ENCODE peak calls at places on chromosome 1, in seven cellular contexts. One of them, this sample, is unnamed.

GRCh38 chr1:64934115-64934880 is 32.1 kb downstream of the JAK1 start:
- DNase-seq in A549: peak; percentile 68
- DNase-seq in EL: peak; percentile 87
- DNase-seq in activated T-helper 1 cell treated with Interleukin-2 at 50 U/mL for 16 hours: no peak
- DNase-seq in HTR-8/SVneo: peak; percentile 33
- DNase-seq in activated CD4-positive, alpha-beta T cell treated with anti-CD3 and anti-CD28 coated beads, Interleukin-2, amount 10 ng/mL, durations not matched to agents 24 days and 14 days: no peak
- DNase-seq in CD8-positive, alpha-beta memory T cell: no peak
- DNase-seq in this sample: no peak

GRCh38 chr1:18535391-18536210 is 54.9 kb downstream of the KLHDC7A start:
- DNase-seq in A549: no peak
- DNase-seq in EL: no peak
- DNase-seq in activated T-helper 1 cell treated with Interleukin-2 at 50 U/mL for 16 hours: no peak
- DNase-seq in HTR-8/SVneo: no peak
- DNase-seq in activated CD4-positive, alpha-beta T cell treated with anti-CD3 and anti-CD28 coated beads, Interleukin-2, amount 10 ng/mL, durations not matched to agents 24 days and 14 days: no peak
- DNase-seq in CD8-positive, alpha-beta memory T cell: no peak
- DNase-seq in this sample: no peak

GRCh38 chr1:192265774-192266173 is 51.0 kb upstream of the RGS21 start:
- DNase-seq in A549: no peak
- DNase-seq in EL: no peak
- DNase-seq in activated T-helper 1 cell treated with Interleukin-2 at 50 U/mL for 16 hours: no peak
- DNase-seq in HTR-8/SVneo: no peak
- DNase-seq in activated CD4-positive, alpha-beta T cell treated with anti-CD3 and anti-CD28 coated beads, Interleukin-2, amount 10 ng/mL, durations not matched to agents 24 days and 14 days: no peak
- DNase-seq in CD8-positive, alpha-beta memory T cell: no peak
- DNase-seq in this sample: no peak

GRCh38 chr1:156444407-156445001 is 56.1 kb downstream of the MEF2D start:
- DNase-seq in A549: peak; percentile 61
- DNase-seq in EL: peak; percentile 34
- DNase-seq in activated T-helper 1 cell treated with Interleukin-2 at 50 U/mL for 16 hours: no peak
- DNase-seq in HTR-8/SVneo: no peak
- DNase-seq in activated CD4-positive, alpha-beta T cell treated with anti-CD3 and anti-CD28 coated beads, Interleukin-2, amount 10 ng/mL, durations not matched to agents 24 days and 14 days: peak; percentile 71
- DNase-seq in CD8-positive, alpha-beta memory T cell: no peak
- DNase-seq in this sample: no peak

GRCh38 chr1:44724408-44725308 is 6.3 kb downstream of the RNU5D-1 start:
- DNase-seq in A549: no peak
- DNase-seq in EL: no peak
- DNase-seq in activated T-helper 1 cell treated with Interleukin-2 at 50 U/mL for 16 hours: no peak
- DNase-seq in HTR-8/SVneo: no peak
- DNase-seq in activated CD4-positive, alpha-beta T cell treated with anti-CD3 and anti-CD28 coated beads, Interleukin-2, amount 10 ng/mL, durations not matched to agents 24 days and 14 days: no peak
- DNase-seq in CD8-positive, alpha-beta memory T cell: no peak
- DNase-seq in this sample: peak; percentile 59

GRCh38 chr1:41282679-41283317 is 40.7 kb upstream of the SCMH1 start:
- DNase-seq in A549: peak; percentile 20
- DNase-seq in EL: peak; percentile 32
- DNase-seq in activated T-helper 1 cell treated with Interleukin-2 at 50 U/mL for 16 hours: no peak
- DNase-seq in HTR-8/SVneo: peak; percentile 51
- DNase-seq in activated CD4-positive, alpha-beta T cell treated with anti-CD3 and anti-CD28 coated beads, Interleukin-2, amount 10 ng/mL, durations not matched to agents 24 days and 14 days: peak; percentile 72
- DNase-seq in CD8-positive, alpha-beta memory T cell: no peak
- DNase-seq in this sample: no peak

GRCh38 chr1:27527857-27528700 is 38.1 kb upstream of the WASF2 start:
- DNase-seq in A549: no peak
- DNase-seq in EL: no peak
- DNase-seq in activated T-helper 1 cell treated with Interleukin-2 at 50 U/mL for 16 hours: peak; percentile 28
- DNase-seq in HTR-8/SVneo: no peak
- DNase-seq in activated CD4-positive, alpha-beta T cell treated with anti-CD3 and anti-CD28 coated beads, Interleukin-2, amount 10 ng/mL, durations not matched to agents 24 days and 14 days: peak; percentile 79
- DNase-seq in CD8-positive, alpha-beta memory T cell: peak; percentile 8
- DNase-seq in this sample: no peak

GRCh38 chr1:14599787-14600186 is 1.3 kb downstream of the KAZN start:
- DNase-seq in A549: no peak
- DNase-seq in EL: no peak
- DNase-seq in activated T-helper 1 cell treated with Interleukin-2 at 50 U/mL for 16 hours: no peak
- DNase-seq in HTR-8/SVneo: no peak
- DNase-seq in activated CD4-positive, alpha-beta T cell treated with anti-CD3 and anti-CD28 coated beads, Interleukin-2, amount 10 ng/mL, durations not matched to agents 24 days and 14 days: no peak
- DNase-seq in CD8-positive, alpha-beta memory T cell: no peak
- DNase-seq in this sample: no peak

GRCh38 chr1:173393655-173393993 is 83.5 kb upstream of the PRDX6 start:
- DNase-seq in A549: peak; percentile 12
- DNase-seq in EL: peak; percentile 68
- DNase-seq in activated T-helper 1 cell treated with Interleukin-2 at 50 U/mL for 16 hours: no peak
- DNase-seq in HTR-8/SVneo: no peak
- DNase-seq in activated CD4-positive, alpha-beta T cell treated with anti-CD3 and anti-CD28 coated beads, Interleukin-2, amount 10 ng/mL, durations not matched to agents 24 days and 14 days: no peak
- DNase-seq in CD8-positive, alpha-beta memory T cell: no peak
- DNase-seq in this sample: no peak

GRCh38 chr1:23423415-23424170 is 955 bp downstream of the TCEA3 start:
- DNase-seq in A549: no peak
- DNase-seq in EL: no peak
- DNase-seq in activated T-helper 1 cell treated with Interleukin-2 at 50 U/mL for 16 hours: no peak
- DNase-seq in HTR-8/SVneo: no peak
- DNase-seq in activated CD4-positive, alpha-beta T cell treated with anti-CD3 and anti-CD28 coated beads, Interleukin-2, amount 10 ng/mL, durations not matched to agents 24 days and 14 days: peak; percentile 62
- DNase-seq in CD8-positive, alpha-beta memory T cell: no peak
- DNase-seq in this sample: no peak

GRCh38 chr1:172826096-172826741 is 167.3 kb downstream of the FASLG start:
- DNase-seq in A549: peak; percentile 75
- DNase-seq in EL: peak; percentile 91
- DNase-seq in activated T-helper 1 cell treated with Interleukin-2 at 50 U/mL for 16 hours: no peak
- DNase-seq in HTR-8/SVneo: peak; percentile 68
- DNase-seq in activated CD4-positive, alpha-beta T cell treated with anti-CD3 and anti-CD28 coated beads, Interleukin-2, amount 10 ng/mL, durations not matched to agents 24 days and 14 days: no peak
- DNase-seq in CD8-positive, alpha-beta memory T cell: no peak
- DNase-seq in this sample: peak; percentile 36

GRCh38 chr1:87398644-87399043 is 70.0 kb downstream of the LMO4 start:
- DNase-seq in A549: no peak
- DNase-seq in EL: peak; percentile 57
- DNase-seq in activated T-helper 1 cell treated with Interleukin-2 at 50 U/mL for 16 hours: no peak
- DNase-seq in HTR-8/SVneo: no peak
- DNase-seq in activated CD4-positive, alpha-beta T cell treated with anti-CD3 and anti-CD28 coated beads, Interleukin-2, amount 10 ng/mL, durations not matched to agents 24 days and 14 days: no peak
- DNase-seq in CD8-positive, alpha-beta memory T cell: no peak
- DNase-seq in this sample: no peak

GRCh38 chr1:149888999-149889289 is 10.4 kb upstream of the BOLA1 start:
- DNase-seq in A549: no peak
- DNase-seq in EL: peak; percentile 60
- DNase-seq in activated T-helper 1 cell treated with Interleukin-2 at 50 U/mL for 16 hours: no peak
- DNase-seq in HTR-8/SVneo: no peak
- DNase-seq in activated CD4-positive, alpha-beta T cell treated with anti-CD3 and anti-CD28 coated beads, Interleukin-2, amount 10 ng/mL, durations not matched to agents 24 days and 14 days: no peak
- DNase-seq in CD8-positive, alpha-beta memory T cell: no peak
- DNase-seq in this sample: no peak

GRCh38 chr1:165442653-165443052 is 2.3 kb downstream of the RXRG start:
- DNase-seq in A549: no peak
- DNase-seq in EL: no peak
- DNase-seq in activated T-helper 1 cell treated with Interleukin-2 at 50 U/mL for 16 hours: no peak
- DNase-seq in HTR-8/SVneo: no peak
- DNase-seq in activated CD4-positive, alpha-beta T cell treated with anti-CD3 and anti-CD28 coated beads, Interleukin-2, amount 10 ng/mL, durations not matched to agents 24 days and 14 days: no peak
- DNase-seq in CD8-positive, alpha-beta memory T cell: no peak
- DNase-seq in this sample: no peak

This sample was measured in AML-193.